ENCODE peak calls at places on chromosome 5, in eight cellular contexts. B, G, A, K, Q, E, I and N are unnamed samples.

GRCh38 chr5:175728885-175729828 is 71.3 kb downstream of the HRH2 start:
- DNase-seq in K (no peak), I (peak; percentile 4), Q (no peak), G (no peak), B (peak; percentile 0), E (no peak), A (no peak), N (no peak)

GRCh38 chr5:1497795-1498622 is 25.8 kb downstream of the LPCAT1 start:
- DNase-seq in E (no peak), Q (no peak), K (peak; percentile 37), I (no peak), B (no peak), G (peak; percentile 77), A (no peak), N (no peak)

GRCh38 chr5:154191467-154192261 is 1.1 kb downstream of the GALNT10 start:
- DNase-seq in E (no peak), B (peak; percentile 45), A (no peak), G (no peak), Q (peak; percentile 91), K (peak; percentile 44), I (no peak), N (peak; percentile 55)

GRCh38 chr5:83518676-83519075 is 47.1 kb downstream of the VCAN start:
- DNase-seq in Q (no peak), K (peak; percentile 34), E (no peak), G (no peak), A (no peak), I (no peak), B (peak; percentile 29), N (peak; percentile 50)

GRCh38 chr5:132063090-132063911 is 2.8 kb downstream of the IL3 start:
- DNase-seq in I (peak; percentile 72), E (peak; percentile 64), B (peak; percentile 68), A (peak; percentile 76), Q (peak; percentile 97), G (peak; percentile 12), K (peak; percentile 71), N (peak; percentile 80)

GRCh38 chr5:146906803-146907202 is 28.2 kb upstream of the PPP2R2B start:
- DNase-seq in I (no peak), K (no peak), A (no peak), B (no peak), G (no peak), Q (no peak), E (no peak), N (peak; percentile 22)

GRCh38 chr5:174307656-174308271 is 262.3 kb downstream of the NSG2 start:
- DNase-seq in Q (no peak), K (no peak), I (no peak), A (peak; percentile 52), G (no peak), B (no peak), E (no peak), N (no peak)

GRCh38 chr5:163460562-163461176 is at the start of gene HMMR:
- DNase-seq in K (no peak), B (no peak), Q (peak; percentile 31), A (no peak), E (peak; percentile 23), G (no peak), I (no peak), N (peak; percentile 35)

GRCh38 chr5:35335752-35336151 is 105.5 kb upstream of the PRLR start:
- DNase-seq in A (no peak), G (no peak), K (no peak), E (no peak), I (no peak), B (no peak), Q (no peak), N (no peak)

GRCh38 chr5:173016621-173017046 is 33.1 kb downstream of the ATP6V0E1 start:
- DNase-seq in I (peak; percentile 62), K (peak; percentile 77), E (peak; percentile 77), B (peak; percentile 70), A (peak; percentile 69), G (no peak), Q (peak; percentile 90), N (peak; percentile 85)

GRCh38 chr5:123505633-123506032 is 6.3 kb upstream of the CSNK1G3 start:
- DNase-seq in E (no peak), K (no peak), G (no peak), A (no peak), B (no peak), Q (no peak), I (no peak), N (no peak)

GRCh38 chr5:172412724-172413260 is 41.5 kb downstream of the SH3PXD2B start:
- DNase-seq in B (peak; percentile 100), G (peak; percentile 16), K (peak; percentile 100), A (peak; percentile 96), I (peak; percentile 87), E (peak; percentile 73), Q (peak; percentile 91), N (peak; percentile 98)

GRCh38 chr5:52799358-52799982 is 11.8 kb downstream of the ITGA1 start:
- DNase-seq in K (peak; percentile 87), I (peak; percentile 94), G (no peak), Q (no peak), A (peak; percentile 74), E (peak; percentile 20), B (peak; percentile 97), N (peak; percentile 98)

GRCh38 chr5:56987171-56987570 is 35.2 kb upstream of the MIER3 start:
- DNase-seq in A (no peak), I (no peak), G (no peak), Q (no peak), K (no peak), B (no peak), E (no peak), N (no peak)

GRCh38 chr5:149127394-149127955 is 13.8 kb upstream of the ABLIM3 start:
- DNase-seq in Q (no peak), I (no peak), G (no peak), A (no peak), E (peak; percentile 63), K (no peak), B (no peak), N (no peak)

GRCh38 chr5:72255237-72255636 is 64.8 kb downstream of the MRPS27 start:
- DNase-seq in G (no peak), E (no peak), K (no peak), I (no peak), B (no peak), A (no peak), Q (no peak), N (no peak)

DNA sequence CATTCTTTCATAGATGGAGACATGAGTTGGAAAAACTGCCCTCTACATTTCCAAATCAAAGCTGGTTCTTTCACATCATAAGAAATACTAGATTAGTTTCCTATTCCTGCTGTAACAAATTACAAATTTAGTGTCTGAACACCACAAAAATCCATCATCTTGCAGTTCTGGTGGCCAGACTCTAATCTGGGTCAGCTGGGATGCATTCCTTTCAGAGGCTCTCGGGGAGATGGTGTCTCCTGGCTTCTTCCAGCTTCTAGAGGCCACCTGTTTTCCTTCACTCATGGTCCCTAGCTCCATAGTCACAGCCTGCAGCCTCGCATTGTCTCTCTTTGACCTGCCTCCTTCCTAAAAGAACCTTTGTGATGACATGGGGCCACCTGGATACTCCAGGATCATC is 65.2 kb downstream of the RETREG1 start:
- DNase-seq in G (no peak), I (no peak), A (no peak), K (no peak), B (peak; percentile 46), E (no peak), Q (no peak), N (no peak)
- H3K4me3 ChIP-seq in G (no peak overlapping the region), I (no peak overlapping the region), A (no peak overlapping the region), K (no peak overlapping the region), B (no peak overlapping the region), E (no peak overlapping the region), Q (no peak overlapping the region), N (no peak overlapping the region)

GRCh38 chr5:181168595-181169118 is 21.3 kb downstream of the OR2V2 start:
- DNase-seq in K (no peak), E (no peak), B (no peak), A (no peak), G (no peak), I (no peak), Q (no peak), N (no peak)

GRCh38 chr5:181170996-181171395 is 23.6 kb downstream of the OR2V2 start:
- DNase-seq in A (no peak), E (no peak), Q (peak; percentile 79), B (peak; percentile 69), I (no peak), G (no peak), K (no peak), N (no peak)

GRCh38 chr5:181166812-181167733 is 19.7 kb downstream of the OR2V2 start:
- DNase-seq in B (no peak), I (no peak), G (no peak), Q (peak; percentile 75), E (peak; percentile 27), K (peak; percentile 41), A (no peak), N (no peak)

GRCh38 chr5:181170237-181170830 is 22.9 kb downstream of the OR2V2 start:
- DNase-seq in B (no peak), A (no peak), G (no peak), Q (peak; percentile 65), K (no peak), E (no peak), I (no peak), N (no peak)

DNA sequence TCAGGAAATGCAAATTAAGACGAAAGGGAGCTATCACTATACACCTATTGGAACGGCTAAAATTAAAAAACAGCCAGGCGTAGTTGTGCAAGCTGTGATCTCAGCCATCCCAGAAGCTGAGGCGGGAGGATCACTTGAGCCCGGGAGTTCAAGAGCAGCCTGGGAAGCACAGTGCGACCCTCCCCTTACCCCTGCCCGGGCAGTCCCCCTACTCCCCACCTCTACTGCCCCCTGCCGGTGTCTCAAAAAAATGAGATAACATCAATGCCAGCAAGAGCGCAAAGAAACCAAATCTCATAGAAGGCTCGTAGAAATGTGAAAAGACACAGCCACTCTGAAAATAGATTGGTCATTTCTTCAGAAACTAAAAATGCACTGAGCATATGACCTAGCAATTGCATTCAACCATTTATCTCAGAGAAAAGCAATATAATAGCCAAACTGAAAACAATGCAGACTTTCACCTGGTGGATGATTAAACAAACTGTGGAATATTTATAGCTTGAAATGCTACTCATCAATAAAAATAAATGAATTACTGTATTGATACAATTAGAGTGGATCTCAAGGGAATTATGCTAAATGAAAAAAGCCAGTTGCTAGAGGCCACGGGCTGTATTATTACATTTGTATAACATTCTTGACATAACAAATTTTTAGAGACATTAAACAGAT is 20.6 kb downstream of the OR2V2 start:
- DNase-seq in G (no peak), I (no peak), A (no peak), Q (peak; percentile 59), E (peak; percentile 35), B (no peak), K (no peak), N (no peak)
- TF ChIP-seq CTCF in G (peak; percentile 54), I (peak; percentile 70), A (peak; percentile 16), Q (peak; percentile 46), E (peak; percentile 79), B (peak; percentile 31), K (peak; percentile 50), N (peak; percentile 46)

DNA sequence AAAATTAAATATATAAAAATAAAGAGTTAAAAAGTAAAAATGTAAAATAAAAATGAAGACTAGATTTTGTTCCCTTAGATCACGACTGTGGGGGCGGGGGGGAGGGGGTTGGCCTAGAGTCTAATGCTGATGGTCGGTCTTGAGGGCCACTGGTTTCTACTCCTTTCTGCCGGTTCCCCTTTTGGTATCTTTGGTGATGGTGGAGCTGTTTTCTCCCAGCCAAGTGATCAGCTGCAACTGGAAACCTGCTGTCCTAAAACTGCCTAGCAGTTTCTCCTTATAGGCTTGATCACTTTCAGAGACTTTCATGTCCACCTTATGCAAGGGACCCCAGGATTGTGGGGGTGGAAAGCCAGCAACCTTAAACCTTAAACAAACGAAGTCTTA is 1.1 kb downstream of the SRD5A1 start:
- DNase-seq in B (peak; percentile 12), I (no peak), E (peak; percentile 50), G (no peak), A (no peak), K (no peak), Q (peak; percentile 84), N (peak; percentile 5)
- H3K4me3 ChIP-seq in B (peak overlapping the region; percentile 93), I (peak overlapping the region; percentile 71), E (peak overlapping the region; percentile 77), G (peak overlapping the region; percentile 54), A (peak overlapping the region; percentile 92), K (peak overlapping the region; percentile 94), Q (peak overlapping the region; percentile 90), N (peak overlapping the region; percentile 91)

GRCh38 chr5:41967401-41967800 is 42.3 kb downstream of the FBXO4 start:
- DNase-seq in G (no peak), E (no peak), K (no peak), I (no peak), A (no peak), Q (no peak), B (peak; percentile 1), N (no peak)
- TF ChIP-seq CTCF in G (no peak), E (no peak), K (no peak), I (no peak), A (no peak), Q (no peak), B (no peak), N (no peak)